ENCODE peak calls at places on chromosome 20, in five cellular contexts. V is activated effector memory CD4-positive, alpha-beta T cell treated with Interleukin-2 at 50 U/mL for 16 hours; R is head of caudate nucleus; S is EH; J is T-helper 1 cell. Y is an unnamed sample.

GRCh38 chr20:35085477-35086225 is 7.0 kb downstream of the TRPC4AP start:
- DNase-seq in V (no peak), R (no peak), S (no peak), J (no peak), Y (no peak)

GRCh38 chr20:59165389-59165785 is 1.8 kb downstream of the ZNF831 start:
- DNase-seq in V (no peak), R (no peak), S (no peak), J (no peak), Y (no peak)

GRCh38 chr20:32019156-32019510 is 8.9 kb downstream of the CCM2L start:
- DNase-seq in V (no peak), R (no peak), S (peak), J (no peak), Y (no peak)

GRCh38 chr20:38338849-38339520 is 7.3 kb upstream of the LBP start:
- DNase-seq in V (no peak), R (no peak), S (peak), J (no peak), Y (no peak)

GRCh38 chr20:14724465-14724864 is 387.1 kb upstream of the FLRT3 start:
- DNase-seq in V (no peak), R (no peak), S (no peak), J (no peak), Y (no peak)

GRCh38 chr20:57762531-57763234 is 52.9 kb upstream of the PMEPA1 start:
- DNase-seq in V (no peak), R (no peak), S (no peak), J (no peak), Y (no peak)

GRCh38 chr20:32964575-32964974 is 39.7 kb downstream of the SUN5 start:
- DNase-seq in V (no peak), R (no peak), S (no peak), J (no peak), Y (no peak)

GRCh38 chr20:59640267-59640666 is 35.9 kb downstream of the PHACTR3 start:
- DNase-seq in V (no peak), R (no peak), S (no peak), J (no peak), Y (no peak)

GRCh38 chr20:6051505-6051904 is 2.4 kb downstream of the LRRN4 start:
- DNase-seq in V (no peak), R (no peak), S (peak), J (no peak), Y (no peak)

GRCh38 chr20:23655551-23656211 is 17.9 kb upstream of the CST3 start:
- DNase-seq in V (no peak), R (peak), S (no peak), J (no peak), Y (no peak)

GRCh38 chr20:58603656-58604184 is 47.4 kb upstream of the STX16 start:
- DNase-seq in V (no peak), R (no peak), S (peak), J (no peak), Y (no peak)

GRCh38 chr20:53582574-53583351 is 10.9 kb downstream of the ZNF217 start:
- DNase-seq in V (no peak), R (no peak), S (peak), J (peak), Y (no peak)

GRCh38 chr20:33262658-33263065 is 20.4 kb upstream of the BPIFB1 start:
- DNase-seq in V (no peak), R (peak), S (peak), J (no peak), Y (no peak)

GRCh38 chr20:16583444-16583843 is 10.2 kb upstream of the KIF16B start:
- DNase-seq in V (no peak), R (no peak), S (peak), J (no peak), Y (no peak)

GRCh38 chr20:5148581-5148980 is 21.8 kb downstream of the CDS2 start:
- DNase-seq in V (no peak), R (no peak), S (no peak), J (no peak), Y (no peak)

GRCh38 chr20:37407117-37407566 is 61.2 kb downstream of the SRC start:
- DNase-seq in V (no peak), R (no peak), S (peak), J (no peak), Y (no peak)

GRCh38 chr20:36835025-36835424 is 40.9 kb upstream of the TLDC2 start:
- DNase-seq in V (no peak), R (no peak), S (no peak), J (no peak), Y (no peak)

GRCh38 chr20:63748356-63749270 is 9.0 kb downstream of the SLC2A4RG start:
- DNase-seq in V (no peak), R (no peak), S (no peak), J (no peak), Y (no peak)

GRCh38 chr20:20367681-20368413 is at the start of gene INSM1:
- DNase-seq in V (no peak), R (peak), S (no peak), J (no peak), Y (no peak)

GRCh38 chr20:41165001-41165882 is 27.9 kb downstream of the PLCG1 start:
- DNase-seq in V (no peak), R (no peak), S (no peak), J (no peak), Y (no peak)

GRCh38 chr20:6583134-6583738 is 184.2 kb upstream of the BMP2 start:
- DNase-seq in V (no peak), R (peak), S (peak), J (no peak), Y (no peak)

GRCh38 chr20:35710884-35711587 is 11.8 kb downstream of the ROMO1 start:
- DNase-seq in V (no peak), R (no peak), S (no peak), J (no peak), Y (no peak)

GRCh38 chr20:32458061-32458836 is 100.1 kb downstream of the ASXL1 start:
- DNase-seq in V (no peak), R (no peak), S (no peak), J (no peak), Y (no peak)

GRCh38 chr20:4811661-4812181 is 90.0 kb downstream of the PRND start:
- DNase-seq in V (peak), R (peak), S (no peak), J (peak), Y (peak)

GRCh38 chr20:2820896-2821869 is 5.0 kb downstream of the TMEM239 start:
- DNase-seq in V (no peak), R (no peak), S (no peak), J (no peak), Y (no peak)

GRCh38 chr20:57008217-57008616 is 258.2 kb downstream of the BMP7 start:
- DNase-seq in V (no peak), R (peak), S (peak), J (no peak), Y (no peak)

GRCh38 chr20:25286917-25287316 is 39.0 kb downstream of the PYGB start:
- DNase-seq in V (no peak), R (no peak), S (no peak), J (no peak), Y (no peak)

GRCh38 chr20:49825521-49826033 is 12.9 kb downstream of the SLC9A8 start:
- DNase-seq in V (no peak), R (no peak), S (no peak), J (no peak), Y (no peak)

GRCh38 chr20:50744143-50744792 is 12.9 kb downstream of the PARD6B start:
- DNase-seq in V (no peak), R (no peak), S (peak), J (no peak), Y (no peak)

GRCh38 chr20:11454966-11455799 is 462.5 kb upstream of the BTBD3 start:
- DNase-seq in V (no peak), R (no peak), S (peak), J (no peak), Y (no peak)

GRCh38 chr20:43731469-43731868 is 4.7 kb upstream of the GTSF1L start:
- DNase-seq in V (no peak), R (no peak), S (peak), J (no peak), Y (no peak)

GRCh38 chr20:59123677-59124060 is 40.0 kb upstream of the ZNF831 start:
- DNase-seq in V (no peak), R (no peak), S (no peak), J (no peak), Y (no peak)

Y was measured in effector memory CD8-positive, alpha-beta T cell.